ENCODE peak calls at places on chromosomes 12 and 14, in nine cellular contexts. One of them, this sample, is unnamed.

GRCh38 chr14:100375963-100376735 is 53.0 kb downstream of the SLC25A47 start:
- DNase-seq in CD4-positive, alpha-beta T cell: peak; percentile 88
- DNase-seq in WERI-Rb-1: peak; percentile 91
- DNase-seq in A549: peak; percentile 75
- DNase-seq in heart left ventricle: peak; percentile 97
- DNase-seq in lower lobe of right lung: peak; percentile 95
- DNase-seq in tibial nerve: peak; percentile 90
- DNase-seq in breast epithelium: peak; percentile 91
- DNase-seq in GM20000: peak; percentile 91
- DNase-seq in this sample: peak; percentile 92

GRCh38 chr12:47828967-47829482 is 9.3 kb upstream of the HDAC7 start:
- DNase-seq in CD4-positive, alpha-beta T cell: no peak
- DNase-seq in WERI-Rb-1: no peak
- DNase-seq in A549: peak; percentile 72
- DNase-seq in heart left ventricle: peak; percentile 91
- DNase-seq in lower lobe of right lung: peak; percentile 85
- DNase-seq in tibial nerve: peak; percentile 77
- DNase-seq in breast epithelium: peak; percentile 93
- DNase-seq in GM20000: no peak
- DNase-seq in this sample: peak; percentile 67

GRCh38 chr12:27814851-27815591 is 35.0 kb upstream of the MANSC4 start:
- DNase-seq in CD4-positive, alpha-beta T cell: no peak
- DNase-seq in WERI-Rb-1: no peak
- DNase-seq in A549: no peak
- DNase-seq in heart left ventricle: no peak
- DNase-seq in lower lobe of right lung: no peak
- DNase-seq in tibial nerve: no peak
- DNase-seq in breast epithelium: no peak
- DNase-seq in GM20000: no peak
- DNase-seq in this sample: no peak

GRCh38 chr12:20946732-20947131 is 136.2 kb downstream of the SLCO1B3 start:
- DNase-seq in CD4-positive, alpha-beta T cell: no peak
- DNase-seq in WERI-Rb-1: peak; percentile 29
- DNase-seq in A549: no peak
- DNase-seq in heart left ventricle: no peak
- DNase-seq in lower lobe of right lung: no peak
- DNase-seq in tibial nerve: no peak
- DNase-seq in breast epithelium: no peak
- DNase-seq in GM20000: peak; percentile 5
- DNase-seq in this sample: no peak

GRCh38 chr12:122499991-122500684 is 594 bp downstream of the ZCCHC8 start:
- DNase-seq in CD4-positive, alpha-beta T cell: no peak
- DNase-seq in WERI-Rb-1: peak; percentile 59
- DNase-seq in A549: peak; percentile 48
- DNase-seq in heart left ventricle: peak; percentile 58
- DNase-seq in lower lobe of right lung: peak; percentile 66
- DNase-seq in tibial nerve: peak; percentile 53
- DNase-seq in breast epithelium: peak; percentile 53
- DNase-seq in GM20000: peak; percentile 60
- DNase-seq in this sample: peak; percentile 65

GRCh38 chr14:22200977-22201605 is 387.9 kb downstream of the DAD1 start:
- DNase-seq in CD4-positive, alpha-beta T cell: no peak
- DNase-seq in WERI-Rb-1: no peak
- DNase-seq in A549: peak; percentile 16
- DNase-seq in heart left ventricle: no peak
- DNase-seq in lower lobe of right lung: no peak
- DNase-seq in tibial nerve: no peak
- DNase-seq in breast epithelium: no peak
- DNase-seq in GM20000: peak; percentile 24
- DNase-seq in this sample: no peak

GRCh38 chr12:20415013-20415412 is 46.7 kb downstream of the PDE3A start:
- DNase-seq in CD4-positive, alpha-beta T cell: no peak
- DNase-seq in WERI-Rb-1: no peak
- DNase-seq in A549: no peak
- DNase-seq in heart left ventricle: peak; percentile 59
- DNase-seq in lower lobe of right lung: no peak
- DNase-seq in tibial nerve: no peak
- DNase-seq in breast epithelium: no peak
- DNase-seq in GM20000: no peak
- DNase-seq in this sample: no peak

GRCh38 chr14:36981832-36982528 is 190.4 kb downstream of the SLC25A21 start:
- DNase-seq in CD4-positive, alpha-beta T cell: no peak
- DNase-seq in WERI-Rb-1: no peak
- DNase-seq in A549: peak; percentile 26
- DNase-seq in heart left ventricle: no peak
- DNase-seq in lower lobe of right lung: no peak
- DNase-seq in tibial nerve: no peak
- DNase-seq in breast epithelium: no peak
- DNase-seq in GM20000: no peak
- DNase-seq in this sample: no peak

GRCh38 chr12:68157295-68157871 is 2.2 kb downstream of the IFNG start:
- DNase-seq in CD4-positive, alpha-beta T cell: no peak
- DNase-seq in WERI-Rb-1: no peak
- DNase-seq in A549: no peak
- DNase-seq in heart left ventricle: no peak
- DNase-seq in lower lobe of right lung: no peak
- DNase-seq in tibial nerve: no peak
- DNase-seq in breast epithelium: no peak
- DNase-seq in GM20000: no peak
- DNase-seq in this sample: no peak

GRCh38 chr12:40752011-40752410 is 59.8 kb downstream of the CNTN1 start:
- DNase-seq in CD4-positive, alpha-beta T cell: no peak
- DNase-seq in WERI-Rb-1: no peak
- DNase-seq in A549: no peak
- DNase-seq in heart left ventricle: no peak
- DNase-seq in lower lobe of right lung: no peak
- DNase-seq in tibial nerve: no peak
- DNase-seq in breast epithelium: no peak
- DNase-seq in GM20000: no peak
- DNase-seq in this sample: no peak

GRCh38 chr12:105418232-105418631 is 87.7 kb downstream of the C12orf75 start:
- DNase-seq in CD4-positive, alpha-beta T cell: no peak
- DNase-seq in WERI-Rb-1: no peak
- DNase-seq in A549: peak; percentile 21
- DNase-seq in heart left ventricle: no peak
- DNase-seq in lower lobe of right lung: no peak
- DNase-seq in tibial nerve: no peak
- DNase-seq in breast epithelium: no peak
- DNase-seq in GM20000: no peak
- DNase-seq in this sample: no peak

GRCh38 chr12:12892670-12893290 is 1.4 kb downstream of the GPRC5A start:
- DNase-seq in CD4-positive, alpha-beta T cell: no peak
- DNase-seq in WERI-Rb-1: no peak
- DNase-seq in A549: no peak
- DNase-seq in heart left ventricle: no peak
- DNase-seq in lower lobe of right lung: peak; percentile 77
- DNase-seq in tibial nerve: no peak
- DNase-seq in breast epithelium: no peak
- DNase-seq in GM20000: no peak
- DNase-seq in this sample: no peak

GRCh38 chr14:94797887-94798286 is 28.0 kb upstream of the GSC start:
- DNase-seq in CD4-positive, alpha-beta T cell: no peak
- DNase-seq in WERI-Rb-1: no peak
- DNase-seq in A549: no peak
- DNase-seq in heart left ventricle: no peak
- DNase-seq in lower lobe of right lung: no peak
- DNase-seq in tibial nerve: no peak
- DNase-seq in breast epithelium: no peak
- DNase-seq in GM20000: no peak
- DNase-seq in this sample: no peak

GRCh38 chr12:13428538-13429265 is 232.2 kb downstream of the EMP1 start:
- DNase-seq in CD4-positive, alpha-beta T cell: no peak
- DNase-seq in WERI-Rb-1: no peak
- DNase-seq in A549: no peak
- DNase-seq in heart left ventricle: no peak
- DNase-seq in lower lobe of right lung: no peak
- DNase-seq in tibial nerve: no peak
- DNase-seq in breast epithelium: no peak
- DNase-seq in GM20000: no peak
- DNase-seq in this sample: no peak

GRCh38 chr12:55997535-55997859 is 421 bp downstream of the SUOX start:
- DNase-seq in CD4-positive, alpha-beta T cell: no peak
- DNase-seq in WERI-Rb-1: no peak
- DNase-seq in A549: no peak
- DNase-seq in heart left ventricle: no peak
- DNase-seq in lower lobe of right lung: no peak
- DNase-seq in tibial nerve: no peak
- DNase-seq in breast epithelium: no peak
- DNase-seq in GM20000: no peak
- DNase-seq in this sample: no peak

GRCh38 chr14:69289811-69290520 is 30.0 kb downstream of the GALNT16 start:
- DNase-seq in CD4-positive, alpha-beta T cell: no peak
- DNase-seq in WERI-Rb-1: no peak
- DNase-seq in A549: no peak
- DNase-seq in heart left ventricle: peak; percentile 56
- DNase-seq in lower lobe of right lung: no peak
- DNase-seq in tibial nerve: peak; percentile 28
- DNase-seq in breast epithelium: no peak
- DNase-seq in GM20000: no peak
- DNase-seq in this sample: no peak

GRCh38 chr14:69288956-69289705 is 29.2 kb downstream of the GALNT16 start:
- DNase-seq in CD4-positive, alpha-beta T cell: no peak
- DNase-seq in WERI-Rb-1: no peak
- DNase-seq in A549: no peak
- DNase-seq in heart left ventricle: peak; percentile 15
- DNase-seq in lower lobe of right lung: no peak
- DNase-seq in tibial nerve: no peak
- DNase-seq in breast epithelium: no peak
- DNase-seq in GM20000: no peak
- DNase-seq in this sample: no peak

GRCh38 chr14:69287096-69287991 is 27.4 kb downstream of the GALNT16 start:
- DNase-seq in CD4-positive, alpha-beta T cell: no peak
- DNase-seq in WERI-Rb-1: peak; percentile 71
- DNase-seq in A549: no peak
- DNase-seq in heart left ventricle: no peak
- DNase-seq in lower lobe of right lung: no peak
- DNase-seq in tibial nerve: no peak
- DNase-seq in breast epithelium: no peak
- DNase-seq in GM20000: no peak
- DNase-seq in this sample: no peak

GRCh38 chr14:69285661-69286255 is 25.8 kb downstream of the GALNT16 start:
- DNase-seq in CD4-positive, alpha-beta T cell: no peak
- DNase-seq in WERI-Rb-1: no peak
- DNase-seq in A549: no peak
- DNase-seq in heart left ventricle: no peak
- DNase-seq in lower lobe of right lung: no peak
- DNase-seq in tibial nerve: no peak
- DNase-seq in breast epithelium: no peak
- DNase-seq in GM20000: no peak
- DNase-seq in this sample: no peak

DNA sequence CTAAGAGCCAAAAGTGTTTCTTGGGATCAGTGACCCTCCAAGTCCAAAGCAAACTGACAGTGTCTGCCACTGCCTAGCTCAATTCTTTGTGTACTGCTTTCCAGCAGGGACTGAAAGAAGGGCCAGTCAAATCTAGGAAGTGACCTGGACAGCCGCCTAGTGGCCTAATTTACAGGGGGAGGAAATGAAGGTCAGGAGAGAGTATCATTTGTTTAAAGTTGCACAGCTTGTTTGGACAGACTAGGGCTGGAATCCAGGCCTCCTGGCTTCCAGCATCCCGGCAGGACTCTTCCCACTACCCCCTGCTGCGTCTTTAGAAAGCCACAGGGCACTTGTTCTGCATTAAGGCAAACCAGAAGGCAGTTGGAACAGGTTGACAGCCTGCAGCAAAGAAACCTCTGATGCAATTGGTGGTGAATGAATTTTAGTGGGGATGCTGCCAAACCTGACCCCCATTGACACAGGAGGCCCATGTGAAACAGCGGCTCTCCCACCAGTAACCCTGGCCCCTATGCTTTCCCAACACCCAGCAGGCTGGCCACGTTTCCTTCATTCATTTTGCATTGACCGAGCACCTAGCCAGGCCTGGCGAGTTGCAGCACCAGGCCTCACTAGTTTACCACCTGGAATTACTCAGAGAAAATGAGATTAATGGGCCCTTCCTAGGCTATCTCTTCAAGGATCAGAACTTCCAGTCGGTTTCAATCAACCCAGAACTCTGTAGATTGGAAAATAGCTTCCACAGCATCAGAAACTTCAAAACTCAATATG is 28.2 kb downstream of the GALNT16 start:
- DNase-seq in CD4-positive, alpha-beta T cell: no peak
- DNase-seq in WERI-Rb-1: peak; percentile 23
- DNase-seq in A549: peak; percentile 46
- DNase-seq in heart left ventricle: peak; percentile 70
- DNase-seq in lower lobe of right lung: no peak
- DNase-seq in tibial nerve: peak; percentile 43
- DNase-seq in breast epithelium: no peak
- DNase-seq in GM20000: no peak
- DNase-seq in this sample: no peak
- TF ChIP-seq CTCF in CD4-positive, alpha-beta T cell: no peak
- TF ChIP-seq CTCF in WERI-Rb-1: peak; percentile 41
- TF ChIP-seq CTCF in A549: peak; percentile 40
- TF ChIP-seq CTCF in heart left ventricle: peak; percentile 48
- TF ChIP-seq CTCF in lower lobe of right lung: peak; percentile 32
- TF ChIP-seq CTCF in tibial nerve: no peak
- TF ChIP-seq CTCF in breast epithelium: peak; percentile 24
- TF ChIP-seq CTCF in GM20000: no peak
- TF ChIP-seq CTCF in this sample: no peak

GRCh38 chr12:115144425-115144824 is 460.4 kb upstream of the TBX3 start:
- DNase-seq in CD4-positive, alpha-beta T cell: no peak
- DNase-seq in WERI-Rb-1: no peak
- DNase-seq in A549: no peak
- DNase-seq in heart left ventricle: no peak
- DNase-seq in lower lobe of right lung: no peak
- DNase-seq in tibial nerve: no peak
- DNase-seq in breast epithelium: no peak
- DNase-seq in GM20000: no peak
- DNase-seq in this sample: no peak
- TF ChIP-seq CTCF in CD4-positive, alpha-beta T cell: no peak
- TF ChIP-seq CTCF in WERI-Rb-1: no peak
- TF ChIP-seq CTCF in A549: no peak
- TF ChIP-seq CTCF in heart left ventricle: no peak
- TF ChIP-seq CTCF in lower lobe of right lung: no peak
- TF ChIP-seq CTCF in tibial nerve: no peak
- TF ChIP-seq CTCF in breast epithelium: no peak
- TF ChIP-seq CTCF in GM20000: no peak
- TF ChIP-seq CTCF in this sample: no peak

GRCh38 chr12:43282106-43282505 is 269.9 kb downstream of the ADAMTS20 start:
- DNase-seq in CD4-positive, alpha-beta T cell: no peak
- DNase-seq in WERI-Rb-1: no peak
- DNase-seq in A549: no peak
- DNase-seq in heart left ventricle: no peak
- DNase-seq in lower lobe of right lung: no peak
- DNase-seq in tibial nerve: no peak
- DNase-seq in breast epithelium: no peak
- DNase-seq in GM20000: no peak
- DNase-seq in this sample: no peak
- TF ChIP-seq CTCF in CD4-positive, alpha-beta T cell: no peak
- TF ChIP-seq CTCF in WERI-Rb-1: no peak
- TF ChIP-seq CTCF in A549: peak; percentile 52
- TF ChIP-seq CTCF in heart left ventricle: peak; percentile 65
- TF ChIP-seq CTCF in lower lobe of right lung: peak; percentile 35
- TF ChIP-seq CTCF in tibial nerve: peak; percentile 16
- TF ChIP-seq CTCF in breast epithelium: no peak
- TF ChIP-seq CTCF in GM20000: no peak
- TF ChIP-seq CTCF in this sample: peak; percentile 42

DNA sequence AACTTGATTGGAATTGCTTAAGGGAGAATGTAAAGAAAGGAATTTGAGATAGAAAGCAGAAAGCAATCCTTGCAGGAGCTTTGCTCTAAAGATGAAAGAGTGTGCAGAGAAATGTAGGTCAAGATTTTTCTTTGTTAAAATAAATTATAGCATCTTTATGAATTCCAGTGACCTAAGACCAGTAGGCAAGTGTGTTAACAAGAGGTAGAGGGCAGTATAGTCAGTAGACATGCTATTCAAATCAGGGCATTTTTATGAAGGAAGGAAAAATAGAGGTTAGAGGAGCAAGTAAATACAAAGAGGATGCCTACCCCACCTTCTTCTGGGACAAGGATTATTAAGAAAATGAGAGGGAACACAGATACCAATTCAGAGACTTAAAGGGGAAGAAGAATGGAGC is 148.5 kb downstream of the PLCZ1 start:
- DNase-seq in CD4-positive, alpha-beta T cell: no peak
- DNase-seq in WERI-Rb-1: no peak
- DNase-seq in A549: no peak
- DNase-seq in heart left ventricle: no peak
- DNase-seq in lower lobe of right lung: no peak
- DNase-seq in tibial nerve: no peak
- DNase-seq in breast epithelium: no peak
- DNase-seq in GM20000: no peak
- DNase-seq in this sample: no peak
- TF ChIP-seq CTCF in CD4-positive, alpha-beta T cell: no peak
- TF ChIP-seq CTCF in WERI-Rb-1: no peak
- TF ChIP-seq CTCF in A549: no peak
- TF ChIP-seq CTCF in heart left ventricle: peak; percentile 15
- TF ChIP-seq CTCF in lower lobe of right lung: no peak
- TF ChIP-seq CTCF in tibial nerve: no peak
- TF ChIP-seq CTCF in breast epithelium: no peak
- TF ChIP-seq CTCF in GM20000: no peak
- TF ChIP-seq CTCF in this sample: no peak